ENCODE peak calls at places on chromosomes 1 and 21, in nine cellular contexts. One of them, this sample, is unnamed.

GRCh38 chr1:68197459-68197858 is 34.9 kb downstream of the WLS start:
- DNase-seq in prostate gland: no peak
- DNase-seq in breast epithelium: no peak
- DNase-seq in HCT116: no peak
- DNase-seq in tibial nerve: no peak
- DNase-seq in IMR-90: no peak
- DNase-seq in heart left ventricle: no peak
- DNase-seq in stomach: no peak
- DNase-seq in endothelial cell of umbilical vein: no peak
- DNase-seq in this sample: no peak

GRCh38 chr1:212608956-212609700 is 567 bp downstream of the ATF3 start:
- DNase-seq in prostate gland: peak; percentile 33
- DNase-seq in breast epithelium: peak; percentile 49
- DNase-seq in HCT116: no peak
- DNase-seq in tibial nerve: peak; percentile 20
- DNase-seq in IMR-90: no peak
- DNase-seq in heart left ventricle: peak; percentile 54
- DNase-seq in stomach: peak; percentile 57
- DNase-seq in endothelial cell of umbilical vein: peak; percentile 66
- DNase-seq in this sample: peak; percentile 36

GRCh38 chr1:178048426-178048825 is 45.5 kb upstream of the RASAL2 start:
- DNase-seq in prostate gland: no peak
- DNase-seq in breast epithelium: no peak
- DNase-seq in HCT116: no peak
- DNase-seq in tibial nerve: no peak
- DNase-seq in IMR-90: peak; percentile 16
- DNase-seq in heart left ventricle: no peak
- DNase-seq in stomach: no peak
- DNase-seq in endothelial cell of umbilical vein: no peak
- DNase-seq in this sample: no peak

GRCh38 chr1:51728611-51729155 is 111.8 kb downstream of the OSBPL9 start:
- DNase-seq in prostate gland: no peak
- DNase-seq in breast epithelium: no peak
- DNase-seq in HCT116: no peak
- DNase-seq in tibial nerve: no peak
- DNase-seq in IMR-90: peak; percentile 10
- DNase-seq in heart left ventricle: no peak
- DNase-seq in stomach: no peak
- DNase-seq in endothelial cell of umbilical vein: peak; percentile 40
- DNase-seq in this sample: no peak

GRCh38 chr1:206470692-206471414 is 577 bp downstream of the IKBKE start:
- DNase-seq in prostate gland: no peak
- DNase-seq in breast epithelium: no peak
- DNase-seq in HCT116: no peak
- DNase-seq in tibial nerve: no peak
- DNase-seq in IMR-90: peak; percentile 90
- DNase-seq in heart left ventricle: no peak
- DNase-seq in stomach: peak; percentile 38
- DNase-seq in endothelial cell of umbilical vein: peak; percentile 72
- DNase-seq in this sample: no peak

GRCh38 chr1:171597203-171597602 is 24.8 kb upstream of the MYOCOS start:
- DNase-seq in prostate gland: no peak
- DNase-seq in breast epithelium: no peak
- DNase-seq in HCT116: no peak
- DNase-seq in tibial nerve: no peak
- DNase-seq in IMR-90: no peak
- DNase-seq in heart left ventricle: no peak
- DNase-seq in stomach: no peak
- DNase-seq in endothelial cell of umbilical vein: no peak
- DNase-seq in this sample: no peak

GRCh38 chr1:219716611-219717114 is 103.8 kb upstream of the ZC3H11B start:
- DNase-seq in prostate gland: no peak
- DNase-seq in breast epithelium: no peak
- DNase-seq in HCT116: no peak
- DNase-seq in tibial nerve: no peak
- DNase-seq in IMR-90: no peak
- DNase-seq in heart left ventricle: no peak
- DNase-seq in stomach: no peak
- DNase-seq in endothelial cell of umbilical vein: no peak
- DNase-seq in this sample: no peak

GRCh38 chr1:88001460-88001859 is 672.8 kb downstream of the LMO4 start:
- DNase-seq in prostate gland: no peak
- DNase-seq in breast epithelium: no peak
- DNase-seq in HCT116: no peak
- DNase-seq in tibial nerve: no peak
- DNase-seq in IMR-90: peak; percentile 49
- DNase-seq in heart left ventricle: no peak
- DNase-seq in stomach: no peak
- DNase-seq in endothelial cell of umbilical vein: peak; percentile 24
- DNase-seq in this sample: no peak

GRCh38 chr1:234836786-234837185 is 226.8 kb upstream of the IRF2BP2 start:
- DNase-seq in prostate gland: no peak
- DNase-seq in breast epithelium: no peak
- DNase-seq in HCT116: no peak
- DNase-seq in tibial nerve: no peak
- DNase-seq in IMR-90: no peak
- DNase-seq in heart left ventricle: no peak
- DNase-seq in stomach: no peak
- DNase-seq in endothelial cell of umbilical vein: no peak
- DNase-seq in this sample: no peak

GRCh38 chr21:34582506-34583150 is 32.3 kb downstream of the RCAN1 start:
- DNase-seq in prostate gland: peak; percentile 17
- DNase-seq in breast epithelium: peak; percentile 55
- DNase-seq in HCT116: no peak
- DNase-seq in tibial nerve: no peak
- DNase-seq in IMR-90: peak; percentile 65
- DNase-seq in heart left ventricle: peak; percentile 52
- DNase-seq in stomach: no peak
- DNase-seq in endothelial cell of umbilical vein: peak; percentile 49
- DNase-seq in this sample: no peak

GRCh38 chr21:29423051-29423450 is 124.3 kb downstream of the BACH1 start:
- DNase-seq in prostate gland: no peak
- DNase-seq in breast epithelium: no peak
- DNase-seq in HCT116: no peak
- DNase-seq in tibial nerve: no peak
- DNase-seq in IMR-90: no peak
- DNase-seq in heart left ventricle: no peak
- DNase-seq in stomach: no peak
- DNase-seq in endothelial cell of umbilical vein: no peak
- DNase-seq in this sample: no peak

GRCh38 chr1:22790232-22791008 is 79.8 kb downstream of the EPHB2 start:
- DNase-seq in prostate gland: no peak
- DNase-seq in breast epithelium: no peak
- DNase-seq in HCT116: no peak
- DNase-seq in tibial nerve: no peak
- DNase-seq in IMR-90: no peak
- DNase-seq in heart left ventricle: peak; percentile 42
- DNase-seq in stomach: no peak
- DNase-seq in endothelial cell of umbilical vein: no peak
- DNase-seq in this sample: no peak

GRCh38 chr1:70486676-70487470 is 75.8 kb downstream of the CTH start:
- DNase-seq in prostate gland: no peak
- DNase-seq in breast epithelium: no peak
- DNase-seq in HCT116: no peak
- DNase-seq in tibial nerve: no peak
- DNase-seq in IMR-90: peak; percentile 92
- DNase-seq in heart left ventricle: peak; percentile 39
- DNase-seq in stomach: peak; percentile 39
- DNase-seq in endothelial cell of umbilical vein: no peak
- DNase-seq in this sample: no peak

GRCh38 chr1:221839794-221840395 is 98.0 kb upstream of the DUSP10 start:
- DNase-seq in prostate gland: no peak
- DNase-seq in breast epithelium: peak; percentile 54
- DNase-seq in HCT116: peak; percentile 57
- DNase-seq in tibial nerve: no peak
- DNase-seq in IMR-90: peak; percentile 44
- DNase-seq in heart left ventricle: peak; percentile 82
- DNase-seq in stomach: peak; percentile 56
- DNase-seq in endothelial cell of umbilical vein: peak; percentile 45
- DNase-seq in this sample: peak; percentile 65

GRCh38 chr1:31216016-31216415 is 23.7 kb downstream of the NKAIN1 start:
- DNase-seq in prostate gland: peak; percentile 63
- DNase-seq in breast epithelium: peak; percentile 37
- DNase-seq in HCT116: no peak
- DNase-seq in tibial nerve: no peak
- DNase-seq in IMR-90: peak; percentile 17
- DNase-seq in heart left ventricle: peak; percentile 87
- DNase-seq in stomach: peak; percentile 54
- DNase-seq in endothelial cell of umbilical vein: peak; percentile 79
- DNase-seq in this sample: no peak

GRCh38 chr1:170074250-170075157 is at the start of gene KIFAP3:
- DNase-seq in prostate gland: peak; percentile 95
- DNase-seq in breast epithelium: peak; percentile 96
- DNase-seq in HCT116: peak; percentile 97
- DNase-seq in tibial nerve: peak; percentile 90
- DNase-seq in IMR-90: peak; percentile 96
- DNase-seq in heart left ventricle: peak; percentile 99
- DNase-seq in stomach: peak; percentile 96
- DNase-seq in endothelial cell of umbilical vein: peak; percentile 98
- DNase-seq in this sample: peak; percentile 94
- TF ChIP-seq POLR2A in prostate gland: peak; percentile 70
- TF ChIP-seq POLR2A in breast epithelium: peak; percentile 26
- TF ChIP-seq POLR2A in HCT116: no peak
- TF ChIP-seq POLR2A in tibial nerve: peak; percentile 70
- TF ChIP-seq POLR2A in IMR-90: peak; percentile 39
- TF ChIP-seq POLR2A in heart left ventricle: no peak
- TF ChIP-seq POLR2A in stomach: peak; percentile 6
- TF ChIP-seq POLR2A in endothelial cell of umbilical vein: no peak
- TF ChIP-seq POLR2A in this sample: peak; percentile 31

DNA sequence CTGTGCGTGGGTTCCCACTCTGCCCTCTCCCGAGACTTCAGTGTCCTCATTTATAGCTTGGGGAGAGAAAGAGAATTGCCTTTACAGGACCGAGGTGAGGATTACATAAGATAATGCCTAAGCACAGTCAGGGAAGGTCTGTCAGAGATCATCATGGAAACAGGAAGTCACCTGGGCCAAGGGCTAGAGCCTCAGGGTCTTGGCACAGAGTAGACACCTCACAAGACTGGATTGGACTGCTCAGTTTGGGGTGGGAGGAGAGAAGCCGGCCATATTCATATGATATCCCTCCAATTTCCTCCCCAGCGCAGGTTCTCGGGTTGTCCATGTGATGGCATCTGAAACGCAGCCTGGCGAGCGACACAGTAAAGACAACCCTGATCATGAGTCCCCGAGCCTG is 3.8 kb downstream of the CNR2 start:
- DNase-seq in prostate gland: no peak
- DNase-seq in breast epithelium: no peak
- DNase-seq in HCT116: no peak
- DNase-seq in tibial nerve: no peak
- DNase-seq in IMR-90: no peak
- DNase-seq in heart left ventricle: no peak
- DNase-seq in stomach: no peak
- DNase-seq in endothelial cell of umbilical vein: no peak
- DNase-seq in this sample: no peak
- H3K27ac ChIP-seq in prostate gland: no peak overlapping the region
- H3K27ac ChIP-seq in breast epithelium: no peak overlapping the region
- H3K27ac ChIP-seq in HCT116: no peak overlapping the region
- H3K27ac ChIP-seq in tibial nerve: no peak overlapping the region
- H3K27ac ChIP-seq in IMR-90: no peak overlapping the region
- H3K27ac ChIP-seq in heart left ventricle: no peak overlapping the region
- H3K27ac ChIP-seq in stomach: no peak overlapping the region
- H3K27ac ChIP-seq in endothelial cell of umbilical vein: no peak overlapping the region
- H3K27ac ChIP-seq in this sample: no peak overlapping the region

GRCh38 chr1:201062511-201063189 is 39.1 kb upstream of the KIF21B start:
- DNase-seq in prostate gland: no peak
- DNase-seq in breast epithelium: no peak
- DNase-seq in HCT116: no peak
- DNase-seq in tibial nerve: no peak
- DNase-seq in IMR-90: no peak
- DNase-seq in heart left ventricle: no peak
- DNase-seq in stomach: no peak
- DNase-seq in endothelial cell of umbilical vein: no peak
- DNase-seq in this sample: no peak
- H3K27me3 ChIP-seq in prostate gland: no peaks in the 10 kb centered on the region
- H3K27me3 ChIP-seq in breast epithelium: peaks cover 5% of the 10 kb centered on the region
- H3K27me3 ChIP-seq in HCT116: no peaks in the 10 kb centered on the region
- H3K27me3 ChIP-seq in tibial nerve: no peaks in the 10 kb centered on the region
- H3K27me3 ChIP-seq in IMR-90: peaks cover 71% of the 10 kb centered on the region
- H3K27me3 ChIP-seq in heart left ventricle: no peaks in the 10 kb centered on the region
- H3K27me3 ChIP-seq in stomach: no peaks in the 10 kb centered on the region
- H3K27me3 ChIP-seq in endothelial cell of umbilical vein: peaks cover 15% of the 10 kb centered on the region
- H3K27me3 ChIP-seq in this sample: no peaks in the 10 kb centered on the region

GRCh38 chr1:32377541-32378220 is 15.3 kb downstream of the TSSK3 start:
- DNase-seq in prostate gland: no peak
- DNase-seq in breast epithelium: no peak
- DNase-seq in HCT116: no peak
- DNase-seq in tibial nerve: no peak
- DNase-seq in IMR-90: no peak
- DNase-seq in heart left ventricle: no peak
- DNase-seq in stomach: no peak
- DNase-seq in endothelial cell of umbilical vein: no peak
- DNase-seq in this sample: no peak

GRCh38 chr1:32374193-32374592 is 11.9 kb downstream of the TSSK3 start:
- DNase-seq in prostate gland: no peak
- DNase-seq in breast epithelium: no peak
- DNase-seq in HCT116: no peak
- DNase-seq in tibial nerve: no peak
- DNase-seq in IMR-90: no peak
- DNase-seq in heart left ventricle: no peak
- DNase-seq in stomach: no peak
- DNase-seq in endothelial cell of umbilical vein: no peak
- DNase-seq in this sample: no peak

GRCh38 chr1:32367912-32368635 is 5.7 kb downstream of the TSSK3 start:
- DNase-seq in prostate gland: no peak
- DNase-seq in breast epithelium: no peak
- DNase-seq in HCT116: no peak
- DNase-seq in tibial nerve: no peak
- DNase-seq in IMR-90: no peak
- DNase-seq in heart left ventricle: no peak
- DNase-seq in stomach: no peak
- DNase-seq in endothelial cell of umbilical vein: no peak
- DNase-seq in this sample: no peak

GRCh38 chr1:32376199-32376598 is 13.9 kb downstream of the TSSK3 start:
- DNase-seq in prostate gland: no peak
- DNase-seq in breast epithelium: no peak
- DNase-seq in HCT116: no peak
- DNase-seq in tibial nerve: no peak
- DNase-seq in IMR-90: no peak
- DNase-seq in heart left ventricle: no peak
- DNase-seq in stomach: no peak
- DNase-seq in endothelial cell of umbilical vein: no peak
- DNase-seq in this sample: no peak

DNA sequence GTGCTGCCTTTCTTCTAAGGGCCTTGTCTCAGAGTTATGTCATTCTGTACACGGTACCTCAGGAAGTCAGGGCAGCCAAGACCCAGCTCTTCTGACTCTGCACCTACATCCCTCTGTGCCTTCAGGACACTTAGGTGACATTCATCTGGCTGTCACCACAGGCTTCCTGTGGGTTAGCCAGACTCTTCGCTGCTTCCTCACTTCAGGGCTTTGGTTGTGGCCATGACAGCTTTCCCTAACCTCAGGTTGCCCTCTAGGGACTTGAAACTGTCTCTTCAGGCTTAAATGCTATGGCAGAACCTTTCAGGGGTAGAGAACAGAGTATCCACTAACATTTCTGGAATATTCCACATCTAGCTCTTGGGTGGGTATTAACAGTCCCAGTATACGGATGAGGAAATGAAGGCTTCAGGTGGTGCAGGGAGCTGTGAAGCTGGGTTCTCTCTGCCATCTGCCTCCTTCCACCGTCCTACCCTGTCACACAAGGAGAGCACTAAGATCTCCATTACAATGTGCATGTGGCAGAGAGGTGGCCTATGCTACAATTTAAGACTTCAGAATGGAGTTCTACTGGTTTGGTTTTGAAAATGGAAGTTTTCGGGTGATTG is 9.9 kb downstream of the TSSK3 start:
- DNase-seq in prostate gland: no peak
- DNase-seq in breast epithelium: no peak
- DNase-seq in HCT116: no peak
- DNase-seq in tibial nerve: no peak
- DNase-seq in IMR-90: no peak
- DNase-seq in heart left ventricle: no peak
- DNase-seq in stomach: no peak
- DNase-seq in endothelial cell of umbilical vein: no peak
- DNase-seq in this sample: no peak
- TF ChIP-seq POLR2A in prostate gland: no peak
- TF ChIP-seq POLR2A in breast epithelium: no peak
- TF ChIP-seq POLR2A in HCT116: no peak
- TF ChIP-seq POLR2A in tibial nerve: no peak
- TF ChIP-seq POLR2A in IMR-90: no peak
- TF ChIP-seq POLR2A in heart left ventricle: no peak
- TF ChIP-seq POLR2A in stomach: no peak
- TF ChIP-seq POLR2A in endothelial cell of umbilical vein: peak; percentile 24
- TF ChIP-seq POLR2A in this sample: no peak